ENCODE peak calls at places on chromosomes 13 and 19, in four cellular contexts. O, U, X and D are unnamed samples.

GRCh38 chr13:36778083-36778671 is 40.8 kb upstream of the RFXAP start:
- DNase-seq in O (no peak), U (no peak), X (no peak), D (no peak)

GRCh38 chr19:8511573-8512101 is 2.3 kb downstream of the ZNF414 start:
- DNase-seq in X (no peak), U (no peak), O (peak), D (no peak)

GRCh38 chr13:114116734-114117133 is 15.7 kb downstream of the RASA3 start:
- DNase-seq in X (no peak), U (no peak), O (no peak), D (no peak)

GRCh38 chr13:48808689-48809088 is 155.0 kb downstream of the CYSLTR2 start:
- DNase-seq in U (no peak), X (no peak), O (no peak), D (no peak)

GRCh38 chr19:16737909-16738308 is 18.3 kb downstream of the NWD1 start:
- DNase-seq in O (peak), X (no peak), U (no peak), D (no peak)

GRCh38 chr13:72258340-72258981 is 391.5 kb upstream of the DACH1 start:
- DNase-seq in O (no peak), X (no peak), U (no peak), D (no peak)

GRCh38 chr19:2223959-2224358 is 12.2 kb downstream of the PLEKHJ1 start:
- DNase-seq in O (no peak), X (peak), U (no peak), D (no peak)

GRCh38 chr19:15641901-15642491 is 1.3 kb downstream of the CYP4F3 start:
- DNase-seq in O (no peak), U (no peak), X (no peak), D (no peak)

GRCh38 chr13:67023088-67023893 is 206.8 kb downstream of the PCDH9 start:
- DNase-seq in O (peak), X (no peak), U (peak), D (peak)

GRCh38 chr13:51628059-51628852 is 44.0 kb downstream of the WDFY2 start:
- DNase-seq in X (no peak), U (no peak), O (no peak), D (no peak)